ENCODE peak calls at places on chromosome 17, in four cellular contexts. W is K562, R is IMR-90, C is HepG2. O is an unnamed sample.

GRCh38 chr17:74960739-74961342 is 11.7 kb downstream of the HID1 start:
- DNase-seq in W (peak), C (peak), R (peak), O (peak)

GRCh38 chr17:61833536-61834203 is 29.7 kb downstream of the BRIP1 start:
- DNase-seq in R (peak), C (no peak), W (no peak), O (peak)

GRCh38 chr17:7284911-7285310 is 3.4 kb downstream of the SLC2A4 start:
- DNase-seq in R (no peak), C (no peak), W (no peak), O (no peak)

GRCh38 chr17:82285141-82285540 is 11.6 kb upstream of the CSNK1D start:
- DNase-seq in W (no peak), R (no peak), C (no peak), O (no peak)

GRCh38 chr17:40862985-40863733 is 3.9 kb downstream of the KRT12 start:
- DNase-seq in R (no peak), C (peak), W (no peak), O (no peak)

GRCh38 chr17:82272495-82273326 is 789 bp downstream of the CSNK1D start:
- DNase-seq in C (no peak), W (peak), R (no peak), O (no peak)

GRCh38 chr17:48907713-48908046 is 527 bp upstream of the UBE2Z start:
- DNase-seq in R (peak), C (no peak), W (no peak), O (peak)

GRCh38 chr17:59769891-59770290 is 62.4 kb downstream of the VMP1 start:
- DNase-seq in R (no peak), W (no peak), C (no peak), O (no peak)

GRCh38 chr17:48236681-48237134 is 129.1 kb downstream of the SNX11 start:
- DNase-seq in C (no peak), R (peak), W (no peak), O (peak)

GRCh38 chr17:82518826-82519810 is at the start of gene FOXK2:
- DNase-seq in C (peak), R (peak), W (peak), O (peak)

GRCh38 chr17:39461113-39461910 is at the start of gene CDK12:
- DNase-seq in W (peak), R (peak), C (peak), O (peak)

GRCh38 chr17:39700148-39700987 is 504 bp downstream of the ERBB2 start:
- DNase-seq in R (peak), C (no peak), W (no peak), O (no peak)

GRCh38 chr17:72336026-72336803 is 215.4 kb downstream of the SOX9 start:
- DNase-seq in C (no peak), W (no peak), R (no peak), O (no peak)

GRCh38 chr17:63600569-63601438 is at the start of gene TACO1:
- DNase-seq in C (peak), R (peak), W (peak), O (peak)

GRCh38 chr17:74089869-74090464 is 113.5 kb upstream of the RPL38 start:
- DNase-seq in C (peak), R (no peak), W (peak), O (peak)

GRCh38 chr17:46974086-46974485 is 5.0 kb downstream of the RPRML start:
- DNase-seq in R (no peak), W (no peak), C (no peak), O (no peak)
- TF ChIP-seq MAZ in R (no peak), W (no peak), C (no peak), O (no peak)

GRCh38 chr17:14474591-14474990 is 173.7 kb downstream of the HS3ST3B1 start:
- DNase-seq in R (no peak), W (no peak), C (no peak), O (no peak)
- TF ChIP-seq MAZ in R (no peak), W (no peak), C (no peak), O (no peak)

GRCh38 chr17:2023692-2024571 is 1.2 kb downstream of the RTN4RL1 start:
- DNase-seq in C (no peak), R (peak), W (peak), O (peak)
- TF ChIP-seq MAZ in C (no peak), R (no peak), W (no peak), O (no peak)

GRCh38 chr17:11514565-11514964 is 83.7 kb upstream of the DNAH9 start:
- DNase-seq in R (no peak), C (no peak), W (no peak), O (no peak)
- TF ChIP-seq MAZ in R (no peak), C (no peak), W (no peak), O (no peak)

GRCh38 chr17:43431741-43432523 is 33.1 kb downstream of the ARL4D start:
- DNase-seq in R (peak), W (no peak), C (no peak), O (no peak)
- TF ChIP-seq MAZ in R (no peak), W (no peak), C (no peak), O (no peak)

GRCh38 chr17:31724619-31725018 is 134.4 kb downstream of the COPRS start:
- DNase-seq in W (no peak), R (peak), C (no peak), O (no peak)
- TF ChIP-seq MAZ in W (no peak), R (no peak), C (no peak), O (no peak)

DNA sequence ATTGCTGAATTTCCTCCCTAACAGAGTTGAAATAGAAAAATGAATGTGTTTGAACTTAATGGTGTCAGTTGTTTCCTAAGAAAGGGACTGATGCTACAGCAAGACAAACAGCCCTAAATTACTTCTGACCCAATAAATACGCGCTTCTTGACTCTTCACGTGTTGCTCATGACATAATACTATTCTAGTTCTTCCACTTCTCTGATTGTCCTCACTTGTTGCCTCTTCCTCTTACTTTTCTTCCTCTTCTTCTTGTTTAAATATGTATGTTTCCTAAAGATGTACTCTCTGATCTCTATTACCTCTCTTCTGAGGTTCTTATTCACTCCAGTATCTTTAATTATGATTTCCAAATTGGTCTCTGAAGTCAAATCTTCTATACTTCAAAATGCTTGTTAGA is 32.4 kb downstream of the RNF43 start:
- DNase-seq in C (no peak), R (no peak), W (no peak), O (no peak)
- TF ChIP-seq MAZ in C (no peak), R (no peak), W (no peak), O (no peak)

GRCh38 chr17:16287563-16288027 is 65.7 kb downstream of the CENPV start:
- DNase-seq in C (peak), R (peak), W (peak), O (no peak)
- TF ChIP-seq MAZ in C (no peak), R (no peak), W (no peak), O (no peak)

O was measured in A549.